ENCODE peak calls at places on chromosomes 4 and X, in five cellular contexts. C, N, B, O and Y are unnamed samples.

GRCh38 chrX:134636859-134637258 is 21.4 kb downstream of the PLAC1 start:
- DNase-seq in C (no peak), N (no peak), B (no peak), O (no peak), Y (no peak)

GRCh38 chr4:183503497-183504063 is 1.3 kb upstream of the ING2 start:
- DNase-seq in C (no peak), N (no peak), B (peak; percentile 8), O (no peak), Y (no peak)

GRCh38 chr4:108619372-108620100 is 840 bp upstream of the RPL34 start:
- DNase-seq in C (no peak), N (no peak), B (no peak), O (no peak), Y (no peak)

GRCh38 chr4:75723117-75723801 is 1.1 kb upstream of the USO1 start:
- DNase-seq in C (no peak), N (no peak), B (no peak), O (no peak), Y (no peak)

GRCh38 chr4:99629962-99630554 is 27.6 kb downstream of the C4orf54 start:
- DNase-seq in C (no peak), N (no peak), B (no peak), O (no peak), Y (no peak)

GRCh38 chr4:54661686-54662085 is 3.9 kb downstream of the KIT start:
- DNase-seq in C (no peak), N (no peak), B (peak; percentile 49), O (no peak), Y (no peak)

GRCh38 chr4:162853788-162854187 is 312.9 kb downstream of the NAF1 start:
- DNase-seq in C (no peak), N (no peak), B (no peak), O (no peak), Y (no peak)

GRCh38 chrX:39900788-39901170 is 197.0 kb downstream of the BCOR start:
- DNase-seq in C (no peak), N (no peak), B (no peak), O (no peak), Y (no peak)

GRCh38 chrX:122203399-122203798 is 980.7 kb upstream of the GRIA3 start:
- DNase-seq in C (no peak), N (no peak), B (no peak), O (no peak), Y (no peak)

GRCh38 chr4:48081196-48081595 is 52.9 kb downstream of the TXK start:
- DNase-seq in C (no peak), N (no peak), B (no peak), O (no peak), Y (no peak)

GRCh38 chr4:124970011-124970410 is 257.5 kb upstream of the ANKRD50 start:
- DNase-seq in C (no peak), N (no peak), B (no peak), O (no peak), Y (no peak)

GRCh38 chr4:31234494-31234893 is 514.3 kb downstream of the PCDH7 start:
- DNase-seq in C (no peak), N (no peak), B (no peak), O (peak; percentile 5), Y (no peak)

GRCh38 chrX:139932901-139933796 is at the start of gene ATP11C:
- DNase-seq in C (peak; percentile 17), N (peak; percentile 87), B (peak; percentile 49), O (peak; percentile 89), Y (peak; percentile 91)

GRCh38 chr4:94676910-94677309 is 80.8 kb upstream of the BMPR1B start:
- DNase-seq in C (no peak), N (no peak), B (no peak), O (no peak), Y (no peak)

GRCh38 chr4:1539132-1539755 is 133.0 kb upstream of the NKX1-1 start:
- DNase-seq in C (no peak), N (no peak), B (no peak), O (no peak), Y (no peak)

GRCh38 chr4:120440730-120441129 is 374.1 kb upstream of the MAD2L1 start:
- DNase-seq in C (no peak), N (no peak), B (no peak), O (no peak), Y (no peak)

GRCh38 chr4:52911684-52912294 is 49.7 kb downstream of the RASL11B start:
- DNase-seq in C (no peak), N (peak; percentile 85), B (peak; percentile 32), O (peak; percentile 72), Y (no peak)

GRCh38 chr4:160372390-160372789 is 1269.5 kb downstream of the RAPGEF2 start:
- DNase-seq in C (no peak), N (no peak), B (no peak), O (no peak), Y (no peak)

GRCh38 chrX:46758163-46758955 is 559 bp downstream of the SLC9A7 start:
- DNase-seq in C (no peak), N (no peak), B (no peak), O (peak; percentile 35), Y (peak; percentile 70)

GRCh38 chr4:40214661-40215418 is 18.0 kb downstream of the RHOH start:
- DNase-seq in C (no peak), N (no peak), B (no peak), O (no peak), Y (no peak)
- TF ChIP-seq POLR2A in C (no peak), N (no peak), B (no peak), O (no peak), Y (no peak)

GRCh38 chrX:129779747-129780146 is at the start of gene SASH3:
- DNase-seq in C (peak; percentile 52), N (no peak), B (no peak), O (no peak), Y (peak; percentile 49)

GRCh38 chrX:129782706-129783105 is 3.0 kb downstream of the SASH3 start:
- DNase-seq in C (no peak), N (no peak), B (no peak), O (no peak), Y (no peak)

GRCh38 chrX:129782015-129782495 is 2.3 kb downstream of the SASH3 start:
- DNase-seq in C (no peak), N (no peak), B (no peak), O (no peak), Y (no peak)

GRCh38 chrX:129780441-129781105 is 824 bp downstream of the SASH3 start:
- DNase-seq in C (no peak), N (no peak), B (no peak), O (no peak), Y (no peak)

DNA sequence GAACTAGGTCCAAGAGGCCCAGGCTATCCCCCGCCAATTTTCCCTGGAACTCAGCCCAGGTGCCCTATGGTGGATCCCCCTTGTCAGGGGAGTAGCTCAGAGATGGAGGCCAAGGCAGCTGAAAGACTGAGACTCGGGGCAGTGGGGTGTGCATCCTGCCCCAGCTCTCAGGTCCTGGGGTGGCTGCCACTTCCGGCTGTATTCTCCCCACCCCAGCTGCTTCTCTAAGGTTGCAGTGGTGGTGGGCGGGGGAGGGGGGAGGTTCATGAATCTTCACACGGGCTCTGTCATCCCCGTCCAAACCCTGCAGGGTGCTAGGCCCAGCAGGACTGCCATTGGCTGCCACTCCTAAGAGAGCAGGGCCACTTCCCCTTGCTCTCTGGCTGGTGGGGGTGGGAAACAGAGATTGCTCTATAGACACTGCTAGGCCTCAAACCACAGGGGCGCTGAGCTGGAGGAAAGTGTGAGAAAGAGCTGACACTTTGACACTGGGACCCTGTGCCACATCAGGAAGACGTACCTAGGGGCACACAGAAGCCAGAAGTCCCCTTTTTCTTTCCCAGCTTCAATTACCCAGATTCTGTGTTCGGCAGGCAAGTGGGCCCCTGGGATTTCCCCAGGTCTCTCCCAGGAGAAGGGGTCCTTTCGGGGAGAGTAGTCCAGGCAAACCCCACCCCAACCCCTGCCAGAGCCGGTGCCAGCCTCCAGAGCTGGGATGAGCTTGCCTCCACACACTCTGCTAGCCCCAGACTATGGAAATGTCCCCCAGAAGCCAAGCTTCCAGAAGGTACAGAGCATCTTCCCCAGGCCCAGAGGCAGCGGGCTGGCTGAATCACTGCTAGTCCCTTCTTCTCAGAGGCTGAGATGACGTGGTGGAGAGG is 1.6 kb downstream of the SASH3 start:
- DNase-seq in C (peak; percentile 28), N (no peak), B (no peak), O (no peak), Y (no peak)
- TF ChIP-seq POLR2A in C (no peak), N (no peak), B (no peak), O (no peak), Y (no peak)

GRCh38 chr4:186724048-186724860 is 598 bp upstream of the FAT1 start:
- DNase-seq in C (no peak), N (no peak), B (peak; percentile 24), O (peak; percentile 39), Y (peak; percentile 36)

GRCh38 chr4:186724861-186725419 is 1.3 kb upstream of the FAT1 start:
- DNase-seq in C (no peak), N (no peak), B (no peak), O (peak; percentile 45), Y (no peak)

GRCh38 chr4:186726150-186726439 is 2.4 kb upstream of the FAT1 start:
- DNase-seq in C (no peak), N (no peak), B (peak; percentile 13), O (no peak), Y (no peak)

GRCh38 chr4:186726440-186727148 is 2.9 kb upstream of the FAT1 start:
- DNase-seq in C (no peak), N (no peak), B (peak; percentile 41), O (peak; percentile 81), Y (peak; percentile 94)

GRCh38 chr4:186725422-186726149 is 1.9 kb upstream of the FAT1 start:
- DNase-seq in C (no peak), N (no peak), B (peak; percentile 33), O (peak; percentile 86), Y (peak; percentile 80)
- TF ChIP-seq POLR2A in C (no peak), N (no peak), B (no peak), O (no peak), Y (no peak)

GRCh38 chrX:136031626-136032025 is 46.4 kb downstream of the SLC9A6 start:
- DNase-seq in C (no peak), N (no peak), B (no peak), O (no peak), Y (no peak)

GRCh38 chrX:136034622-136035021 is 49.4 kb downstream of the SLC9A6 start:
- DNase-seq in C (no peak), N (no peak), B (no peak), O (no peak), Y (no peak)

GRCh38 chrX:136028383-136028984 is 43.2 kb downstream of the SLC9A6 start:
- DNase-seq in C (no peak), N (no peak), B (peak; percentile 7), O (peak; percentile 55), Y (no peak)

GRCh38 chrX:136032370-136032769 is 47.1 kb downstream of the SLC9A6 start:
- DNase-seq in C (no peak), N (no peak), B (no peak), O (no peak), Y (no peak)

DNA sequence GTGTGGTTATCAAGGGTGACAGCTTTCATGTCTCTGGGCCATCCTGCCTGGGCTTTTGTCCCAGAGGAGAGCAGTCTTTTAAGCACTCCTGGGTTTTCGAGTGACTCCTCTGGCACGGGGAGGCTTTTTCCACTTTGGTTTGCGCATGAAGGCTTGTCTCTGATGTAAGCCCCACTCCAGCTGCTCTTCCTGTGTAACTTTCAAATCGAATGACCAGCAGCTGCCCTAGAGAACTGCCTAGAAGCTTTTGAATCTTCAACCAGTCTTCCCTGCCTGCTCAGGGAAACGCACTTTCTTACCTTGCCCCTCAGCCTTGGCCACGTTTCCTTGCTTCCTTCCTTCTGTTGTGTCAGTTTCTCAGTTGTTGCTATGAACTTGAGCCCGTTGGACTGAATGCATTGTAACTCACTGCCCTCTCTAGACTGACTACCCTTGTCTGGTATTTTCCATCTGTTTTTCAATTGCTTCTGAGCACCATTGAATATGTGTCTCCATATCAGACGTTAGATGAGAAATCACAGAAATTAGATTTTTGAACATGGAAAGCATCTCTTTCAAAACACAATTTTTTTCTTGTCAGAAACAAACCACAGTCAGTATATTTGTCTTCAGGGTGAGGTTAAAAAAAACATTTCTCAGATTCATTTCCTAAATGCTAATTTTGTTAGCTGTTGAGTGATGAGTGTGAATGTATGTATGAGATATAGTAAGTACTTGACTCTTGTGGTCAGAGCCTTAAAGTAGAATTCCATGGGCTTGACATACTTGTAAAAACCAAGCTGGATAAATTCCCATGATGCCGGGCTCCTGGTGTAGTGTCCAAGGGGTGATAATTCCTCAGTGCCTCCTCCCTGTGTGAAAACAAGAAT is 45.4 kb downstream of the SLC9A6 start:
- DNase-seq in C (no peak), N (peak; percentile 76), B (no peak), O (no peak), Y (no peak)
- TF ChIP-seq POLR2A in C (no peak), N (no peak), B (no peak), O (no peak), Y (no peak)